ENCODE peak calls at places on chromosomes 13 and 19, in ten cellular contexts. One of them, this sample, is unnamed. For H3K27me3, the result is how much of the 10 kb centered on the place peaks cover.

GRCh38 chr13:25727776-25728175 is 324.0 kb downstream of the SHISA2 start:
- DNase-seq in PC-3: no peak
- DNase-seq in uterus: no peak
- DNase-seq in colonic mucosa: no peak
- DNase-seq in fibroblast of lung: no peak
- DNase-seq in ascending aorta: no peak
- DNase-seq in lung: no peak
- DNase-seq in endodermal cell: no peak
- DNase-seq in AG04450: no peak
- DNase-seq in DND-41: no peak
- DNase-seq in this sample: no peak

GRCh38 chr19:7869910-7870511 is 4.2 kb downstream of the PRR36 start:
- DNase-seq in colonic mucosa: peak
- DNase-seq in fibroblast of lung: no peak
- DNase-seq in DND-41: peak
- DNase-seq in AG04450: no peak
- DNase-seq in endodermal cell: peak
- DNase-seq in uterus: peak
- DNase-seq in ascending aorta: no peak
- DNase-seq in PC-3: peak
- DNase-seq in lung: no peak
- DNase-seq in this sample: no peak

GRCh38 chr13:42967660-42968059 is 24.4 kb downstream of the EPSTI1 start:
- DNase-seq in uterus: no peak
- DNase-seq in fibroblast of lung: no peak
- DNase-seq in endodermal cell: no peak
- DNase-seq in DND-41: no peak
- DNase-seq in lung: no peak
- DNase-seq in colonic mucosa: peak
- DNase-seq in PC-3: peak
- DNase-seq in AG04450: no peak
- DNase-seq in ascending aorta: no peak
- DNase-seq in this sample: no peak

GRCh38 chr19:13834308-13834790 is 39.1 kb downstream of the ZSWIM4 start:
- DNase-seq in fibroblast of lung: no peak
- DNase-seq in uterus: peak
- DNase-seq in ascending aorta: no peak
- DNase-seq in PC-3: peak
- DNase-seq in lung: no peak
- DNase-seq in endodermal cell: peak
- DNase-seq in DND-41: no peak
- DNase-seq in AG04450: no peak
- DNase-seq in colonic mucosa: no peak
- DNase-seq in this sample: no peak

GRCh38 chr19:35314031-35314430 is 15.0 kb upstream of the CD22 start:
- DNase-seq in ascending aorta: no peak
- DNase-seq in fibroblast of lung: no peak
- DNase-seq in PC-3: no peak
- DNase-seq in uterus: no peak
- DNase-seq in endodermal cell: no peak
- DNase-seq in lung: no peak
- DNase-seq in AG04450: no peak
- DNase-seq in DND-41: no peak
- DNase-seq in colonic mucosa: no peak
- DNase-seq in this sample: no peak

GRCh38 chr19:21256722-21257121 is 72.5 kb downstream of the ZNF708 start:
- DNase-seq in uterus: no peak
- DNase-seq in PC-3: no peak
- DNase-seq in colonic mucosa: no peak
- DNase-seq in DND-41: no peak
- DNase-seq in endodermal cell: peak
- DNase-seq in AG04450: no peak
- DNase-seq in lung: no peak
- DNase-seq in ascending aorta: no peak
- DNase-seq in fibroblast of lung: no peak
- DNase-seq in this sample: no peak

GRCh38 chr13:74761794-74762193 is 627.6 kb upstream of the KLF12 start:
- DNase-seq in lung: no peak
- DNase-seq in endodermal cell: no peak
- DNase-seq in uterus: no peak
- DNase-seq in DND-41: no peak
- DNase-seq in colonic mucosa: no peak
- DNase-seq in fibroblast of lung: no peak
- DNase-seq in ascending aorta: no peak
- DNase-seq in PC-3: no peak
- DNase-seq in AG04450: no peak
- DNase-seq in this sample: no peak

GRCh38 chr19:41626877-41627276 is at the start of gene CEACAM4:
- DNase-seq in fibroblast of lung: no peak
- DNase-seq in DND-41: no peak
- DNase-seq in AG04450: no peak
- DNase-seq in endodermal cell: peak
- DNase-seq in PC-3: no peak
- DNase-seq in lung: peak
- DNase-seq in colonic mucosa: no peak
- DNase-seq in uterus: no peak
- DNase-seq in ascending aorta: no peak
- DNase-seq in this sample: no peak

GRCh38 chr19:39372047-39372802 is 18.7 kb downstream of the PAF1 start:
- DNase-seq in PC-3: no peak
- DNase-seq in AG04450: peak
- DNase-seq in colonic mucosa: peak
- DNase-seq in uterus: peak
- DNase-seq in lung: peak
- DNase-seq in endodermal cell: no peak
- DNase-seq in DND-41: no peak
- DNase-seq in ascending aorta: peak
- DNase-seq in fibroblast of lung: peak
- DNase-seq in this sample: no peak

GRCh38 chr13:32150794-32151193 is 119.2 kb downstream of the FRY start:
- DNase-seq in ascending aorta: peak
- DNase-seq in PC-3: no peak
- DNase-seq in DND-41: no peak
- DNase-seq in lung: peak
- DNase-seq in fibroblast of lung: peak
- DNase-seq in colonic mucosa: peak
- DNase-seq in uterus: peak
- DNase-seq in AG04450: no peak
- DNase-seq in endodermal cell: no peak
- DNase-seq in this sample: no peak

GRCh38 chr19:19591133-19591825 is 27.2 kb downstream of the PBX4 start:
- DNase-seq in PC-3: peak
- DNase-seq in uterus: no peak
- DNase-seq in colonic mucosa: no peak
- DNase-seq in AG04450: peak
- DNase-seq in DND-41: no peak
- DNase-seq in ascending aorta: no peak
- DNase-seq in lung: peak
- DNase-seq in fibroblast of lung: peak
- DNase-seq in endodermal cell: peak
- DNase-seq in this sample: peak

GRCh38 chr13:109509154-109509905 is 277.1 kb downstream of the IRS2 start:
- DNase-seq in ascending aorta: no peak
- DNase-seq in colonic mucosa: no peak
- DNase-seq in AG04450: peak
- DNase-seq in DND-41: no peak
- DNase-seq in PC-3: peak
- DNase-seq in endodermal cell: no peak
- DNase-seq in fibroblast of lung: peak
- DNase-seq in lung: no peak
- DNase-seq in uterus: no peak
- DNase-seq in this sample: no peak

GRCh38 chr19:4208385-4209094 is 20.8 kb upstream of the EBI3 start:
- DNase-seq in colonic mucosa: peak
- DNase-seq in uterus: no peak
- DNase-seq in PC-3: peak
- DNase-seq in fibroblast of lung: no peak
- DNase-seq in ascending aorta: no peak
- DNase-seq in DND-41: no peak
- DNase-seq in lung: no peak
- DNase-seq in endodermal cell: peak
- DNase-seq in AG04450: no peak
- DNase-seq in this sample: no peak

GRCh38 chr13:85298387-85298924 is 500.8 kb downstream of the SLITRK6 start:
- DNase-seq in ascending aorta: no peak
- DNase-seq in uterus: no peak
- DNase-seq in colonic mucosa: no peak
- DNase-seq in PC-3: no peak
- DNase-seq in lung: no peak
- DNase-seq in endodermal cell: no peak
- DNase-seq in DND-41: no peak
- DNase-seq in AG04450: no peak
- DNase-seq in fibroblast of lung: no peak
- DNase-seq in this sample: no peak
- H3K27me3 ChIP-seq in ascending aorta: under half
- H3K27me3 ChIP-seq in uterus: under half
- H3K27me3 ChIP-seq in colonic mucosa: under half
- H3K27me3 ChIP-seq in PC-3: under half
- H3K27me3 ChIP-seq in lung: under half
- H3K27me3 ChIP-seq in endodermal cell: under half
- H3K27me3 ChIP-seq in DND-41: under half
- H3K27me3 ChIP-seq in AG04450: under half
- H3K27me3 ChIP-seq in fibroblast of lung: under half
- H3K27me3 ChIP-seq in this sample: under half

GRCh38 chr19:30711296-30711695 is 339.1 kb downstream of the ZNF536 start:
- DNase-seq in PC-3: no peak
- DNase-seq in uterus: no peak
- DNase-seq in ascending aorta: no peak
- DNase-seq in lung: no peak
- DNase-seq in AG04450: no peak
- DNase-seq in colonic mucosa: no peak
- DNase-seq in DND-41: no peak
- DNase-seq in endodermal cell: no peak
- DNase-seq in fibroblast of lung: no peak
- DNase-seq in this sample: no peak
- TF ChIP-seq CTCF in PC-3: no peak
- TF ChIP-seq CTCF in uterus: no peak
- TF ChIP-seq CTCF in ascending aorta: no peak
- TF ChIP-seq CTCF in lung: no peak
- TF ChIP-seq CTCF in AG04450: no peak
- TF ChIP-seq CTCF in colonic mucosa: no peak
- TF ChIP-seq CTCF in DND-41: no peak
- TF ChIP-seq CTCF in endodermal cell: no peak
- TF ChIP-seq CTCF in fibroblast of lung: no peak
- TF ChIP-seq CTCF in this sample: no peak

GRCh38 chr13:111532111-111532510 is 211.7 kb downstream of the TEX29 start:
- DNase-seq in DND-41: no peak
- DNase-seq in AG04450: no peak
- DNase-seq in fibroblast of lung: no peak
- DNase-seq in PC-3: no peak
- DNase-seq in endodermal cell: no peak
- DNase-seq in uterus: no peak
- DNase-seq in ascending aorta: no peak
- DNase-seq in lung: no peak
- DNase-seq in colonic mucosa: no peak
- DNase-seq in this sample: no peak
- H3K4me3 ChIP-seq in DND-41: no peak
- H3K4me3 ChIP-seq in AG04450: no peak
- H3K4me3 ChIP-seq in fibroblast of lung: no peak
- H3K4me3 ChIP-seq in PC-3: no peak
- H3K4me3 ChIP-seq in endodermal cell: no peak
- H3K4me3 ChIP-seq in uterus: no peak
- H3K4me3 ChIP-seq in ascending aorta: no peak
- H3K4me3 ChIP-seq in lung: no peak
- H3K4me3 ChIP-seq in colonic mucosa: no peak
- H3K4me3 ChIP-seq in this sample: no peak

GRCh38 chr13:113364371-113364932 is 522 bp upstream of the GRTP1 start:
- DNase-seq in colonic mucosa: peak
- DNase-seq in fibroblast of lung: peak
- DNase-seq in PC-3: no peak
- DNase-seq in ascending aorta: no peak
- DNase-seq in endodermal cell: peak
- DNase-seq in DND-41: no peak
- DNase-seq in lung: no peak
- DNase-seq in AG04450: no peak
- DNase-seq in uterus: peak
- DNase-seq in this sample: no peak
- H3K27me3 ChIP-seq in colonic mucosa: under half
- H3K27me3 ChIP-seq in fibroblast of lung: under half
- H3K27me3 ChIP-seq in PC-3: under half
- H3K27me3 ChIP-seq in ascending aorta: under half
- H3K27me3 ChIP-seq in endodermal cell: under half
- H3K27me3 ChIP-seq in DND-41: under half
- H3K27me3 ChIP-seq in lung: under half
- H3K27me3 ChIP-seq in AG04450: under half
- H3K27me3 ChIP-seq in uterus: under half
- H3K27me3 ChIP-seq in this sample: under half

GRCh38 chr13:107680115-107680514 is 535.2 kb downstream of the LIG4 start:
- DNase-seq in PC-3: peak
- DNase-seq in endodermal cell: no peak
- DNase-seq in DND-41: no peak
- DNase-seq in fibroblast of lung: peak
- DNase-seq in ascending aorta: no peak
- DNase-seq in AG04450: no peak
- DNase-seq in uterus: no peak
- DNase-seq in colonic mucosa: no peak
- DNase-seq in lung: no peak
- DNase-seq in this sample: no peak
- TF ChIP-seq CTCF in PC-3: peak
- TF ChIP-seq CTCF in endodermal cell: peak
- TF ChIP-seq CTCF in DND-41: no peak
- TF ChIP-seq CTCF in fibroblast of lung: no peak
- TF ChIP-seq CTCF in ascending aorta: no peak
- TF ChIP-seq CTCF in AG04450: peak
- TF ChIP-seq CTCF in uterus: no peak
- TF ChIP-seq CTCF in colonic mucosa: no peak
- TF ChIP-seq CTCF in lung: no peak
- TF ChIP-seq CTCF in this sample: peak

DNA sequence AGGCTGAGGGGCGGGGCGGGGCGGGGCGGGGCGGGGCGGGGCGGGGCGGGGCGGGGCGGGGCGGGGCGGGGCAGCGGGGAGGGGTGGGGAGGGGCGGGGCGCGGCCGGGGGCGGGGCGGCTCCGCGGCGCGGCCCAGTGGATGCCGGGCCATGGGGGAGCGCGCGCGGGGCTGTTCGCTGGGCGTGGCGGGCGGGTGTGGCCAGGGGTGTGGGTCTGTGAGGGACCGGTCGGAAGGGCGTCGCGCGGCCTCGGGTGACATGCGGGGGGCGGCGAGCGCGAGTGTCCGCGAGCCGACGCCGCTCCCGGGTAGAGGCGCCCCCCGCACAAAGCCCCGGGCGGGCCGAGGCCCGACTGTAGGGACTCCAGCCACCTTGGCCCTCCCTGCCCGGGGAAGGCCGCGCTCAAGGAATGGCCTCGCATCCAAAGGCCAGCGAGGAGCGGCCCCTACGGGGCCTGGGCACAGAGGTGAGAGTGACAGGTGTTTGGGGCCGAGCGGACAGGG is at the start of gene ZFP28:
- DNase-seq in AG04450: no peak
- DNase-seq in DND-41: peak
- DNase-seq in colonic mucosa: peak
- DNase-seq in lung: peak
- DNase-seq in PC-3: no peak
- DNase-seq in endodermal cell: peak
- DNase-seq in fibroblast of lung: no peak
- DNase-seq in ascending aorta: peak
- DNase-seq in uterus: peak
- DNase-seq in this sample: no peak
- H3K4me3 ChIP-seq in AG04450: peak
- H3K4me3 ChIP-seq in DND-41: peak
- H3K4me3 ChIP-seq in colonic mucosa: peak
- H3K4me3 ChIP-seq in lung: peak
- H3K4me3 ChIP-seq in PC-3: peak
- H3K4me3 ChIP-seq in endodermal cell: peak
- H3K4me3 ChIP-seq in fibroblast of lung: peak
- H3K4me3 ChIP-seq in ascending aorta: peak
- H3K4me3 ChIP-seq in uterus: peak
- H3K4me3 ChIP-seq in this sample: peak

This sample was measured in kidney epithelial cell.